ENCODE peak calls at places on chromosome 16, in nine cellular contexts. J, I, W, C, U, R, D, X and A are unnamed samples.

GRCh38 chr16:55515110-55515509 is 6.2 kb downstream of the LPCAT2 start:
- DNase-seq in J (no peak), I (peak), W (no peak), C (no peak), U (peak), R (no peak), D (no peak), X (no peak), A (no peak)

GRCh38 chr16:57623251-57624043 is 5.0 kb upstream of the ADGRG1 start:
- DNase-seq in J (peak), I (peak), W (peak), C (no peak), U (no peak), R (no peak), D (peak), X (no peak), A (no peak)

GRCh38 chr16:84766978-84767773 is 52.6 kb upstream of the CRISPLD2 start:
- DNase-seq in J (no peak), I (no peak), W (no peak), C (no peak), U (no peak), R (no peak), D (no peak), X (no peak), A (no peak)

GRCh38 chr16:626787-627457 is 3.9 kb upstream of the WFIKKN1 start:
- DNase-seq in J (peak), I (peak), W (peak), C (no peak), U (peak), R (no peak), D (no peak), X (no peak), A (no peak)

GRCh38 chr16:6549415-6549814 is 783.2 kb upstream of the RBFOX1 start:
- DNase-seq in J (no peak), I (no peak), W (no peak), C (no peak), U (no peak), R (no peak), D (no peak), X (no peak), A (no peak)

GRCh38 chr16:80718480-80719220 is 85.7 kb downstream of the CDYL2 start:
- DNase-seq in J (peak), I (peak), W (no peak), C (no peak), U (peak), R (no peak), D (peak), X (no peak), A (no peak)

GRCh38 chr16:12067714-12068401 is 91.3 kb downstream of the SNX29 start:
- DNase-seq in J (peak), I (peak), W (peak), C (peak), U (peak), R (peak), D (peak), X (peak), A (peak)

GRCh38 chr16:51682905-51683304 is 531.8 kb upstream of the SALL1 start:
- DNase-seq in J (no peak), I (no peak), W (no peak), C (no peak), U (no peak), R (no peak), D (no peak), X (no peak), A (no peak)

GRCh38 chr16:69109486-69110270 is 4.2 kb downstream of the HAS3 start:
- DNase-seq in J (no peak), I (no peak), W (no peak), C (no peak), U (no peak), R (no peak), D (no peak), X (peak), A (no peak)

GRCh38 chr16:49875812-49876715 is 20.2 kb upstream of the ZNF423 start:
- DNase-seq in J (no peak), I (no peak), W (no peak), C (no peak), U (no peak), R (no peak), D (no peak), X (no peak), A (no peak)

GRCh38 chr16:78684655-78685400 is 585.4 kb downstream of the WWOX start:
- DNase-seq in J (peak), I (peak), W (peak), C (no peak), U (no peak), R (no peak), D (no peak), X (peak), A (no peak)

GRCh38 chr16:7405166-7405565 is 72.5 kb downstream of the RBFOX1 start:
- DNase-seq in J (no peak), I (no peak), W (no peak), C (no peak), U (no peak), R (peak), D (peak), X (no peak), A (no peak)

GRCh38 chr16:7566360-7566759 is 233.7 kb downstream of the RBFOX1 start:
- DNase-seq in J (no peak), I (no peak), W (no peak), C (no peak), U (no peak), R (no peak), D (no peak), X (no peak), A (no peak)

GRCh38 chr16:52861614-52862022 is 191.1 kb downstream of the CHD9NB start:
- DNase-seq in J (peak), I (peak), W (peak), C (no peak), U (no peak), R (peak), D (no peak), X (no peak), A (no peak)
- TF ChIP-seq CTCF in J (no peak), I (peak), W (no peak), C (no peak), U (peak), R (peak), D (no peak), X (no peak), A (peak)

GRCh38 chr16:87682852-87683399 is 80.6 kb downstream of the JPH3 start:
- DNase-seq in J (no peak), I (no peak), W (no peak), C (no peak), U (no peak), R (no peak), D (no peak), X (no peak), A (no peak)

GRCh38 chr16:87680272-87680644 is 78.0 kb downstream of the JPH3 start:
- DNase-seq in J (no peak), I (no peak), W (no peak), C (no peak), U (no peak), R (no peak), D (no peak), X (no peak), A (no peak)

GRCh38 chr16:87684106-87684677 is 81.6 kb downstream of the KLHDC4 start:
- DNase-seq in J (no peak), I (no peak), W (no peak), C (no peak), U (no peak), R (no peak), D (no peak), X (no peak), A (no peak)

GRCh38 chr16:87679593-87680271 is 77.4 kb downstream of the JPH3 start:
- DNase-seq in J (no peak), I (no peak), W (no peak), C (no peak), U (no peak), R (no peak), D (no peak), X (no peak), A (no peak)

DNA sequence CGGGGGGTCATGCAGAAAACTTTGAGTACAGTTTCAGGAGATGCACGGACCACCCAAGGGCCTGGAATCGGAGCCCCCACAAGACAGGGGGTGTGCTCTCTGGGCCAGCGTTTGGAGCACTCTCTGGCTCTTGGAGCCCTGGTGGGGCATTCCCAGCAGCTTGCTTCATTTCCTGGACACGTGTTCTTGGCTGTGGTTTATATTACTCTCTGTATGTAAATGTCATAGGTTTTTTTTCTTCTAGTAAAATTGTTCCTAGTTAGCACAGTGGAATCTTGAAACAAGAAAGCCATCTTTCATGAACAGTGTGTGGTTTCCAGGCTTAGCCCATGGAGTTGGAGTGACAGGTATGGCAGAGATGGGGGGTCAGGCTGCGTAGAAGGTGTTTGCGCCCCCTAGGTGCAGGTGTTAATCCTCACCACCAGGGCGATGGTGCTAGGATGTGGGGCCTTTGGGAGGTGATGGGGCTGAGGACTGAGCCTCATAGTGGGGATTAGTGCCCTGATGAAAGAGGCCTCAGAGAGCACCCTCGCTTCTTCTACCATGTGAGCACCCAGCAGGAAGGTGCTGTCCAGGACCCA is 79.8 kb downstream of the JPH3 start:
- DNase-seq in J (peak), I (peak), W (peak), C (peak), U (peak), R (no peak), D (no peak), X (no peak), A (no peak)
- TF ChIP-seq CTCF in J (peak), I (peak), W (peak), C (peak), U (peak), R (no peak), D (no peak), X (no peak), A (peak)

GRCh38 chr16:4639899-4640509 is 15.4 kb downstream of the MGRN1 start:
- DNase-seq in J (no peak), I (no peak), W (no peak), C (no peak), U (peak), R (no peak), D (no peak), X (no peak), A (no peak)
- TF ChIP-seq CTCF in J (no peak), I (no peak), W (no peak), C (no peak), U (no peak), R (no peak), D (no peak), X (no peak), A (no peak)

DNA sequence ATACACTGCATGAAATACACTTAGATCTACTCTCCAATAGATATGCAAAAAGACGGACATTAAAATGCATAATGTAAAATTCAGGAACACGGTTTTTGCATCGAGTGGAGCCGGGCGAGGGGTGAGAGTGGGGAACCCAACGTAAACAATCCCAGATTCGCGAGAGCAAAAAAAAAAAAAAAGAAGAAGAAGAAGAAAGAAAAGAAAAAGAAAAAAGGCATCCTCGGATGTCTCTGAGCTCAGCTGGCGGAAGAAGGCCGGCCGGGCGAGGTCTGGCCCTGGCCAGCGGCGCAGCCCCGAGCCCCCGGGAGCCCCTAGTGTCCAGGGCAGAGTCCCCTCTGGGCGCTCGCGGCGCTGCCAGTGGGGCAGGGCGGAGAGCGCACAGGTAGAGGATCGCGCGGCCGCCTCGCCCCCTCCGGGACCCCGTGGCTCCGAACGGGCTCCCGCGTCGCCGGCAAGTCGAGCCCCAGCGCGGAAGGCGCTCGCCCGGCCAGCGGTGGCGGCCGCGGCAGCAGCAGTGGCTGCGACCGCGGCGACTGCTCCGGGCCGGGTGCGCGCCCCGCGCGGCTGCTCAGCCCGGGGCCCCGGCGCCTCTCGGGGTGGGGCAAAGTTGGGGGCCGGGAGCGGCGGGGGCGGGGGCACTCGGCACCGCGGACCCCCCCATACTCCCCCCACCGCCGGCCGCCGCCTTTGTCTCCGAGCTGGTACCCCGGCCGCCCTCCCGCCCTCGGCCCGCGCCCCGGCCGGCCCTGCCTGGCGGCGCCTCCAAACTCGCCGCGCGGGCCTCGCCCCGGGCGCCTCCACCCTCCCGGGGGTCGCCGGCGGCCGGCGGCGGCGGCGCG is 9.7 kb upstream of the ZFHX3 start:
- DNase-seq in J (peak), I (no peak), W (no peak), C (peak), U (no peak), R (peak), D (no peak), X (peak), A (no peak)
- TF ChIP-seq CTCF in J (no peak), I (peak), W (peak), C (peak), U (peak), R (no peak), D (no peak), X (no peak), A (no peak)

DNA sequence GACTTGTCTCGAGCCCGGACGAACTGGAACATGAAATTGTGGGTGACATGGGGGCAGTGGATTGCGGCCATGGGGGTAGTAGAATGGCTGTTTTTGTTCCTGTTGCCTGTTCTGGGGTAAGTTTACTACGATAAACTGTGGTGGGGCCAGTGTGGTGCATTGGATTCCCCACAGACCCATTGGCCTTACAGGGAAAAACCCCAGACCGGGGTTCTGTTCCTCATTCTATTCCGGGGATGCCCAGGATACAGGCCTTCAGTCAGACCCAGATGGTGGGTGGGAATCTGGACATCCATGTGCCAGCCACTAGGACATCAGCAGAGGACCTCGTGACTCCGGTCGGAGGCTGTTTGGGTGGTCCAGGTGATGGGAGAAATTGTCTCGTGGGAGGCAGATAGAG is 88.1 kb downstream of the ABCC1 start:
- DNase-seq in J (no peak), I (no peak), W (no peak), C (no peak), U (no peak), R (no peak), D (no peak), X (no peak), A (no peak)
- TF ChIP-seq CTCF in J (no peak), I (no peak), W (no peak), C (no peak), U (no peak), R (no peak), D (no peak), X (no peak), A (no peak)

GRCh38 chr16:83390759-83391158 is 417.0 kb upstream of the HSBP1 start:
- DNase-seq in J (peak), I (no peak), W (no peak), C (no peak), U (no peak), R (no peak), D (no peak), X (no peak), A (no peak)

GRCh38 chr16:83392743-83393142 is 415.0 kb upstream of the HSBP1 start:
- DNase-seq in J (no peak), I (no peak), W (no peak), C (no peak), U (no peak), R (no peak), D (no peak), X (peak), A (no peak)

GRCh38 chr16:83397601-83398000 is 410.2 kb upstream of the HSBP1 start:
- DNase-seq in J (no peak), I (no peak), W (no peak), C (no peak), U (no peak), R (no peak), D (no peak), X (no peak), A (no peak)

GRCh38 chr16:83389751-83390150 is 418.0 kb upstream of the HSBP1 start:
- DNase-seq in J (no peak), I (no peak), W (no peak), C (no peak), U (no peak), R (no peak), D (no peak), X (no peak), A (no peak)

GRCh38 chr16:83393196-83393981 is 414.4 kb upstream of the HSBP1 start:
- DNase-seq in J (peak), I (peak), W (no peak), C (no peak), U (no peak), R (no peak), D (no peak), X (peak), A (no peak)
- TF ChIP-seq CTCF in J (peak), I (peak), W (no peak), C (no peak), U (peak), R (peak), D (no peak), X (peak), A (peak)

GRCh38 chr16:19169081-19169639 is 1.1 kb downstream of the SYT17 start:
- DNase-seq in J (no peak), I (no peak), W (no peak), C (no peak), U (no peak), R (no peak), D (no peak), X (no peak), A (no peak)

GRCh38 chr16:19167710-19168172 is 299 bp upstream of the SYT17 start:
- DNase-seq in J (peak), I (peak), W (peak), C (peak), U (peak), R (peak), D (peak), X (peak), A (peak)

GRCh38 chr16:19166500-19166899 is 1.5 kb upstream of the SYT17 start:
- DNase-seq in J (no peak), I (no peak), W (no peak), C (no peak), U (no peak), R (no peak), D (no peak), X (no peak), A (no peak)

GRCh38 chr16:19170043-19170655 is 2.1 kb downstream of the SYT17 start:
- DNase-seq in J (no peak), I (no peak), W (no peak), C (no peak), U (no peak), R (no peak), D (no peak), X (no peak), A (no peak)

GRCh38 chr16:19168173-19169080 is at the start of gene SYT17:
- DNase-seq in J (no peak), I (no peak), W (no peak), C (peak), U (no peak), R (peak), D (peak), X (no peak), A (no peak)
- TF ChIP-seq CTCF in J (no peak), I (no peak), W (no peak), C (no peak), U (no peak), R (no peak), D (no peak), X (no peak), A (no peak)

GRCh38 chr16:83268164-83268563 is 539.6 kb upstream of the HSBP1 start:
- DNase-seq in J (no peak), I (no peak), W (no peak), C (no peak), U (no peak), R (no peak), D (no peak), X (no peak), A (no peak)
- TF ChIP-seq CTCF in J (no peak), I (no peak), W (no peak), C (no peak), U (no peak), R (no peak), D (no peak), X (no peak), A (no peak)